ENCODE peak calls at places on chromosomes 7 and 10, in six cellular contexts. E is A549, K is GM12878, A is K562, D is endothelial cell of umbilical vein, Z is HepG2. U is an unnamed sample.

GRCh38 chr10:58513189-58514101 is 773 bp downstream of the BICC1 start:
- DNase-seq in E (peak), K (no peak), A (no peak), D (peak), Z (no peak), U (peak)

GRCh38 chr7:63925626-63926460 is 72.8 kb upstream of the ZNF722 start:
- DNase-seq in E (no peak), K (no peak), A (peak), D (no peak), Z (no peak), U (peak)

GRCh38 chr10:116274141-116274861 is 1.3 kb upstream of the GFRA1 start:
- DNase-seq in E (peak), K (no peak), A (no peak), D (no peak), Z (no peak), U (no peak)

GRCh38 chr10:98314577-98315284 is 46.7 kb upstream of the LOXL4 start:
- DNase-seq in E (no peak), K (no peak), A (no peak), D (no peak), Z (no peak), U (peak)

GRCh38 chr7:14425559-14425958 is 436.1 kb upstream of the ETV1 start:
- DNase-seq in E (no peak), K (no peak), A (no peak), D (no peak), Z (no peak), U (no peak)

GRCh38 chr10:63430091-63430998 is 35.4 kb downstream of the JMJD1C start:
- DNase-seq in E (no peak), K (no peak), A (no peak), D (peak), Z (no peak), U (no peak)

GRCh38 chr7:45872116-45873034 is 507 bp downstream of the CCDC201 start:
- DNase-seq in E (no peak), K (no peak), A (peak), D (no peak), Z (peak), U (no peak)

GRCh38 chr7:151807876-151808275 is 69.0 kb downstream of the PRKAG2 start:
- DNase-seq in E (no peak), K (no peak), A (no peak), D (no peak), Z (no peak), U (no peak)

GRCh38 chr10:118522791-118523498 is 72.5 kb downstream of the PRLHR start:
- DNase-seq in E (no peak), K (no peak), A (no peak), D (no peak), Z (no peak), U (peak)

GRCh38 chr10:75211007-75211735 is 575 bp downstream of the VDAC2 start:
- DNase-seq in E (no peak), K (no peak), A (peak), D (peak), Z (peak), U (peak)

GRCh38 chr7:37690206-37690605 is 6.6 kb downstream of the GPR141 start:
- DNase-seq in E (no peak), K (no peak), A (no peak), D (no peak), Z (no peak), U (peak)

GRCh38 chr10:29555746-29556481 is 78.9 kb downstream of the SVIL start:
- DNase-seq in E (no peak), K (no peak), A (no peak), D (no peak), Z (no peak), U (no peak)

GRCh38 chr10:104267721-104268690 is 978 bp upstream of the GSTO2 start:
- DNase-seq in E (no peak), K (no peak), A (no peak), D (no peak), Z (no peak), U (peak)

GRCh38 chr10:119412831-119413737 is 129.4 kb downstream of the RGS10 start:
- DNase-seq in E (no peak), K (no peak), A (no peak), D (no peak), Z (peak), U (no peak)

GRCh38 chr7:40572810-40573470 is 438.1 kb downstream of the SUGCT start:
- DNase-seq in E (no peak), K (no peak), A (no peak), D (no peak), Z (no peak), U (no peak)

GRCh38 chr10:108358912-108359311 is 1194.4 kb upstream of the SORCS1 start:
- DNase-seq in E (peak), K (peak), A (no peak), D (no peak), Z (peak), U (peak)

GRCh38 chr10:61993676-61994401 is 92.3 kb downstream of the ARID5B start:
- DNase-seq in E (no peak), K (no peak), A (no peak), D (peak), Z (no peak), U (no peak)

GRCh38 chr7:6092953-6093354 is 61.8 kb downstream of the ANKRD61 start:
- DNase-seq in E (no peak), K (no peak), A (no peak), D (no peak), Z (peak), U (no peak)

GRCh38 chr10:100847440-100847839 is 65.3 kb upstream of the SLF2 start:
- DNase-seq in E (peak), K (no peak), A (no peak), D (no peak), Z (no peak), U (no peak)

GRCh38 chr7:130982160-130982638 is 248.2 kb upstream of the KLF14 start:
- DNase-seq in E (peak), K (no peak), A (peak), D (peak), Z (peak), U (peak)

GRCh38 chr7:81430150-81430549 is 339.7 kb downstream of the HGF start:
- DNase-seq in E (no peak), K (no peak), A (no peak), D (no peak), Z (no peak), U (no peak)

GRCh38 chr10:53754851-53755250 is 982.3 kb upstream of the MBL2 start:
- DNase-seq in E (no peak), K (no peak), A (no peak), D (no peak), Z (no peak), U (no peak)

GRCh38 chr7:131607291-131608111 is 51.1 kb upstream of the PODXL start:
- DNase-seq in E (no peak), K (no peak), A (no peak), D (no peak), Z (no peak), U (no peak)

GRCh38 chr7:18593602-18594279 is 98.2 kb downstream of the HDAC9 start:
- DNase-seq in E (no peak), K (no peak), A (no peak), D (no peak), Z (no peak), U (no peak)

GRCh38 chr7:18590259-18590658 is 94.7 kb downstream of the HDAC9 start:
- DNase-seq in E (no peak), K (no peak), A (no peak), D (no peak), Z (no peak), U (peak)

GRCh38 chr7:18590744-18591340 is 95.3 kb downstream of the HDAC9 start:
- DNase-seq in E (peak), K (no peak), A (no peak), D (peak), Z (peak), U (peak)
- TF ChIP-seq MYC in E (no peak), K (no peak), A (no peak), D (no peak), Z (no peak), U (no peak)

GRCh38 chr7:97016392-97017196 is 8.0 kb downstream of the DLX5 start:
- DNase-seq in E (no peak), K (no peak), A (no peak), D (no peak), Z (peak), U (no peak)
- TF ChIP-seq MYC in E (no peak), K (no peak), A (no peak), D (no peak), Z (peak), U (no peak)

GRCh38 chr7:102455596-102455995 is 9.1 kb downstream of the ALKBH4 start:
- DNase-seq in E (no peak), K (no peak), A (no peak), D (no peak), Z (no peak), U (no peak)
- TF ChIP-seq MYC in E (no peak), K (no peak), A (no peak), D (no peak), Z (no peak), U (no peak)

GRCh38 chr7:7693881-7694280 is 24.5 kb downstream of the RPA3 start:
- DNase-seq in E (peak), K (no peak), A (no peak), D (peak), Z (peak), U (no peak)
- TF ChIP-seq MYC in E (no peak), K (no peak), A (no peak), D (no peak), Z (no peak), U (no peak)

GRCh38 chr10:11165591-11166543 is 148.2 kb downstream of the CELF2 start:
- DNase-seq in E (peak), K (no peak), A (peak), D (peak), Z (no peak), U (peak)
- TF ChIP-seq MYC in E (no peak), K (no peak), A (no peak), D (no peak), Z (no peak), U (no peak)

GRCh38 chr7:79217468-79217867 is 236.0 kb downstream of the MAGI2 start:
- DNase-seq in E (no peak), K (no peak), A (no peak), D (peak), Z (peak), U (no peak)
- TF ChIP-seq MYC in E (no peak), K (no peak), A (no peak), D (no peak), Z (no peak), U (no peak)

DNA sequence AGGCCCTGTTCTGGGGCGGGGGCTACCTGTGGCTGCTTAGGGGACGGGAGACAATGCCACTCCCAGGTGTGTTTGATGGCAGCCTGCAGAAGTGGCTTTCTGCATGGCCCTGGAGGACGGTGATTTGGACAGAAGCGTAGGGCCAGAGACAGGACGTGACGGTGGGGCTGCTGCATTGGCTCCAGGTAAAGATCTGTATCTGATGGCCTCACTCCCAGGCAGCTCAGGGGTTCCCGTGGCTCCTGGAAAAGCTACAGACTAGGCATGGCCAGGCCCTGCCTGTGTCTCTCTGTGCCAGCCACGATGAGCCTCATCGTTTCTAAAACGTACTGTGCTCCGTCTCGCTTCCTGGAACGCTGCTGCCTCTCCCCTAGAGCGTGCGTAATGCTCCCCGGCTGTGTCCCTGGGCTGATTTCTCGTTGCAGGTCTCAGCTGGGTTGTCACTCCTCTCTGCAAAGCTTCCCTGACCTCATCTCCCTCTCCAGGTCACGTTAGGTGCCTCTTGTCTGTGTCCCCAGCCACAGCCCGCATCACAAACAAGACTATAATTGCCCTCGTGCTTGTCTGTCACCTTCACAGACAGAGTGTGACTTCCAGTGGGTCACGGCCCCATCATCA is 12.6 kb downstream of the GTF2IRD1 start:
- DNase-seq in E (no peak), K (no peak), A (no peak), D (no peak), Z (no peak), U (no peak)
- TF ChIP-seq MYC in E (no peak), K (no peak), A (no peak), D (no peak), Z (no peak), U (no peak)